ENCODE peak calls at places on chromosome 10, in five cellular contexts. G is CD8-positive, alpha-beta T cell; T is tibial artery; Y is GM23338; O is neural progenitor cell. V is an unnamed sample.
A peak's percentile ranks its signal among the peaks of the same experiment; 100 is the strongest.

GRCh38 chr10:93421426-93421825 is 60.7 kb downstream of the MYOF start:
- DNase-seq in G (no peak), T (no peak), Y (peak; percentile 61), O (no peak), V (no peak)

GRCh38 chr10:74047304-74047703 is 49.4 kb downstream of the VCL start:
- DNase-seq in G (no peak), T (no peak), Y (no peak), O (no peak), V (peak; percentile 70)

GRCh38 chr10:11516419-11516721 is 95.1 kb downstream of the USP6NL start:
- DNase-seq in G (no peak), T (no peak), Y (no peak), O (no peak), V (no peak)

GRCh38 chr10:70985824-70986336 is 97.5 kb upstream of the PCBD1 start:
- DNase-seq in G (no peak), T (no peak), Y (no peak), O (no peak), V (no peak)

GRCh38 chr10:48466611-48467240 is 138.1 kb downstream of the ARHGAP22 start:
- DNase-seq in G (no peak), T (peak; percentile 62), Y (peak; percentile 69), O (peak; percentile 39), V (no peak)

GRCh38 chr10:5596611-5597341 is 69.6 kb downstream of the ASB13 start:
- DNase-seq in G (no peak), T (no peak), Y (no peak), O (no peak), V (no peak)

GRCh38 chr10:65377687-65378086 is 1548.1 kb upstream of the LRRTM3 start:
- DNase-seq in G (no peak), T (no peak), Y (peak; percentile 57), O (peak; percentile 40), V (no peak)

GRCh38 chr10:86048973-86049372 is 317.6 kb downstream of the GRID1 start:
- DNase-seq in G (no peak), T (peak; percentile 7), Y (no peak), O (no peak), V (no peak)

GRCh38 chr10:43225004-43225786 is 41.7 kb downstream of the RASGEF1A start:
- DNase-seq in G (no peak), T (peak; percentile 38), Y (no peak), O (no peak), V (no peak)

GRCh38 chr10:93062499-93063216 is 2.1 kb downstream of the CYP26C1 start:
- DNase-seq in G (no peak), T (no peak), Y (peak; percentile 85), O (peak; percentile 61), V (peak; percentile 46)

GRCh38 chr10:124357583-124357930 is 61.2 kb downstream of the OAT start:
- DNase-seq in G (no peak), T (peak; percentile 60), Y (no peak), O (no peak), V (no peak)

GRCh38 chr10:129887986-129888783 is 75.9 kb downstream of the EBF3 start:
- DNase-seq in G (no peak), T (no peak), Y (no peak), O (no peak), V (no peak)

GRCh38 chr10:79221110-79222051 is 125.9 kb upstream of the PPIF start:
- DNase-seq in G (no peak), T (peak; percentile 76), Y (peak; percentile 82), O (peak; percentile 85), V (no peak)

GRCh38 chr10:114687459-114687858 is 29.4 kb upstream of the ABLIM1 start:
- DNase-seq in G (no peak), T (no peak), Y (no peak), O (no peak), V (no peak)

GRCh38 chr10:3785849-3786290 is 861 bp upstream of the KLF6 start:
- DNase-seq in G (peak; percentile 34), T (no peak), Y (peak; percentile 62), O (peak; percentile 55), V (peak; percentile 69)

GRCh38 chr10:34537629-34538231 is 277.4 kb downstream of the PARD3 start:
- DNase-seq in G (no peak), T (no peak), Y (no peak), O (no peak), V (no peak)

GRCh38 chr10:22629843-22630228 is 84.5 kb downstream of the PIP4K2A start:
- DNase-seq in G (no peak), T (no peak), Y (no peak), O (no peak), V (no peak)

GRCh38 chr10:101939273-101939635 is 95.7 kb upstream of the KCNIP2 start:
- DNase-seq in G (no peak), T (no peak), Y (no peak), O (no peak), V (no peak)

GRCh38 chr10:63376560-63377304 is 89.0 kb downstream of the JMJD1C start:
- DNase-seq in G (no peak), T (no peak), Y (no peak), O (no peak), V (peak; percentile 13)

GRCh38 chr10:86306628-86307278 is 59.8 kb downstream of the GRID1 start:
- DNase-seq in G (no peak), T (peak; percentile 5), Y (peak; percentile 70), O (peak; percentile 82), V (peak; percentile 33)

GRCh38 chr10:10677479-10677878 is 340.2 kb upstream of the CELF2 start:
- DNase-seq in G (peak; percentile 15), T (peak; percentile 76), Y (peak; percentile 82), O (peak; percentile 78), V (peak; percentile 44)

GRCh38 chr10:98038333-98038732 is 7.9 kb upstream of the CRTAC1 start:
- DNase-seq in G (no peak), T (no peak), Y (peak; percentile 84), O (peak; percentile 41), V (no peak)

GRCh38 chr10:61628199-61628874 is 34.4 kb upstream of the CABCOCO1 start:
- DNase-seq in G (no peak), T (no peak), Y (no peak), O (no peak), V (no peak)

DNA sequence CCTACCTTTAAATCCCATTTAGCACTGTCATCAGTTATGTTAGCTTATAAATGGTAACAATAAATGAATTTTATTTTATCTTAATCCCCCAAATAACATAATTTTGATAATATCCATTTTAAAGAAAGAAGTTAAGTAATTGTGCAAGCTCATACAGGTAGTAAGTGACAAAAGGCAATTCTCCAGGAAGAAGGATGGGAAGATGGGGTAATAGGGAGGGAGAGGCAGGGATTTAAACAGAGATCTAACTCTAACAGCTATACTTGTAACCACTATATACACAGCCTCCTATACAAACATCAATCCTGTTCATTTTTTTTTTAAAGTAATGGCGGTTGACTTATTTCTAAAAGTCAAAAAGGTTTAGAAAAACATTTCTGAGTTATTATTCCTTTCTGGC is 119.4 kb downstream of the SGMS1 start:
- DNase-seq in G (no peak), T (no peak), Y (no peak), O (no peak), V (no peak)
- H3K27ac ChIP-seq in G (no peak overlapping the region), T (no peak overlapping the region), Y (no peak overlapping the region), O (no peak overlapping the region), V (no peak overlapping the region)

DNA sequence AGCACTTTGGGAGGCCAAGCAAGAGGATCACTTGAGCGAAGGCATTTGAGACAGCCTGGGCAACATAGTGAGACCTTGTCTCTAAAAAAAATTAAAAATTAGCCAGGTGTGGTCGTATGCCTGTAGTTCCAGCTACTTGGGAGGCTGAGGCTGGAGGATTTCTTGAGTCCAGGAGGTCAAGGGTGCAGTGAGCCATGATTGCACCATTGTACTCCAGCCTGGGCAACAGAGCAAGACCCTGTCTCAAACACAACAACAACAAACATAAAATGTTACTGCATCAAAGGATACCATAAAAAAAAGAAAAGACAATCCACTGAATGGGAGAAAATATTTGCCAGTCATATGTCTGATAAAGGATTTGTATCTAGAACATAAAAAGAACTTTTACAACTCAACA is 60.5 kb downstream of the TACR2 start:
- DNase-seq in G (no peak), T (no peak), Y (no peak), O (no peak), V (no peak)
- H3K4me1 ChIP-seq in G (peaks cover 51% of the 10 kb centered on the region), T (peaks cover 54% of the 10 kb centered on the region), Y (peaks cover 31% of the 10 kb centered on the region), O (peaks cover 11% of the 10 kb centered on the region), V (no peaks in the 10 kb centered on the region)

GRCh38 chr10:132538031-132538789 is 623 bp downstream of the INPP5A start:
- DNase-seq in G (no peak), T (peak; percentile 68), Y (no peak), O (no peak), V (no peak)
- H3K27ac ChIP-seq in G (peak overlapping the region; percentile 56), T (peak overlapping the region; percentile 86), Y (no peak overlapping the region), O (no peak overlapping the region), V (peak overlapping the region; percentile 48)

GRCh38 chr10:100894589-100895294 is 18.0 kb upstream of the SLF2 start:
- DNase-seq in G (no peak), T (no peak), Y (no peak), O (no peak), V (no peak)
- H3K4me1 ChIP-seq in G (no peaks in the 10 kb centered on the region), T (no peaks in the 10 kb centered on the region), Y (peaks cover 11% of the 10 kb centered on the region), O (peaks cover 4% of the 10 kb centered on the region), V (peaks cover 18% of the 10 kb centered on the region)

V was measured in A673.